ENCODE peak calls at places on chromosomes 1 and 21, in six cellular contexts. One of them, this sample, is unnamed. For H3K4me1, the result is how much of the 10 kb centered on the place peaks cover.

GRCh38 chr1:158071106-158071505 is 77.7 kb downstream of the KIRREL1 start:
- DNase-seq in CD4-positive, CD25-positive, alpha-beta regulatory T cell: no peak
- DNase-seq in cardiac muscle cell: no peak
- DNase-seq in heart left ventricle: no peak
- DNase-seq in body of pancreas: no peak
- DNase-seq in testis: peak
- DNase-seq in this sample: no peak

GRCh38 chr21:34983680-34984086 is 65.4 kb downstream of the RUNX1 start:
- DNase-seq in CD4-positive, CD25-positive, alpha-beta regulatory T cell: no peak
- DNase-seq in cardiac muscle cell: no peak
- DNase-seq in heart left ventricle: no peak
- DNase-seq in body of pancreas: no peak
- DNase-seq in testis: no peak
- DNase-seq in this sample: peak

GRCh38 chr1:4701276-4701675 is 46.9 kb downstream of the AJAP1 start:
- DNase-seq in CD4-positive, CD25-positive, alpha-beta regulatory T cell: no peak
- DNase-seq in cardiac muscle cell: no peak
- DNase-seq in heart left ventricle: peak
- DNase-seq in body of pancreas: no peak
- DNase-seq in testis: no peak
- DNase-seq in this sample: no peak

GRCh38 chr1:202812176-202813026 is 1.6 kb downstream of the PCAT6 start:
- DNase-seq in CD4-positive, CD25-positive, alpha-beta regulatory T cell: no peak
- DNase-seq in cardiac muscle cell: no peak
- DNase-seq in heart left ventricle: no peak
- DNase-seq in body of pancreas: no peak
- DNase-seq in testis: no peak
- DNase-seq in this sample: no peak

GRCh38 chr1:232594768-232595698 is 34.9 kb downstream of the SIPA1L2 start:
- DNase-seq in CD4-positive, CD25-positive, alpha-beta regulatory T cell: no peak
- DNase-seq in cardiac muscle cell: no peak
- DNase-seq in heart left ventricle: no peak
- DNase-seq in body of pancreas: no peak
- DNase-seq in testis: no peak
- DNase-seq in this sample: no peak

GRCh38 chr1:4585216-4585615 is 69.2 kb upstream of the AJAP1 start:
- DNase-seq in CD4-positive, CD25-positive, alpha-beta regulatory T cell: no peak
- DNase-seq in cardiac muscle cell: no peak
- DNase-seq in heart left ventricle: peak
- DNase-seq in body of pancreas: peak
- DNase-seq in testis: peak
- DNase-seq in this sample: no peak

GRCh38 chr1:182586380-182586779 is 2.7 kb downstream of the RNASEL start:
- DNase-seq in CD4-positive, CD25-positive, alpha-beta regulatory T cell: no peak
- DNase-seq in cardiac muscle cell: no peak
- DNase-seq in heart left ventricle: no peak
- DNase-seq in body of pancreas: no peak
- DNase-seq in testis: no peak
- DNase-seq in this sample: no peak

GRCh38 chr1:920506-920905 is 3.2 kb upstream of the SAMD11 start:
- DNase-seq in CD4-positive, CD25-positive, alpha-beta regulatory T cell: no peak
- DNase-seq in cardiac muscle cell: no peak
- DNase-seq in heart left ventricle: peak
- DNase-seq in body of pancreas: no peak
- DNase-seq in testis: no peak
- DNase-seq in this sample: no peak

GRCh38 chr1:31881698-31882000 is 56.5 kb downstream of the PTP4A2 start:
- DNase-seq in CD4-positive, CD25-positive, alpha-beta regulatory T cell: no peak
- DNase-seq in cardiac muscle cell: no peak
- DNase-seq in heart left ventricle: no peak
- DNase-seq in body of pancreas: no peak
- DNase-seq in testis: no peak
- DNase-seq in this sample: no peak

GRCh38 chr1:183931646-183932271 is 105.8 kb downstream of the COLGALT2 start:
- DNase-seq in CD4-positive, CD25-positive, alpha-beta regulatory T cell: no peak
- DNase-seq in cardiac muscle cell: no peak
- DNase-seq in heart left ventricle: no peak
- DNase-seq in body of pancreas: no peak
- DNase-seq in testis: no peak
- DNase-seq in this sample: no peak

GRCh38 chr1:203534526-203534925 is 40.6 kb downstream of the OPTC start:
- DNase-seq in CD4-positive, CD25-positive, alpha-beta regulatory T cell: no peak
- DNase-seq in cardiac muscle cell: peak
- DNase-seq in heart left ventricle: no peak
- DNase-seq in body of pancreas: peak
- DNase-seq in testis: peak
- DNase-seq in this sample: no peak

GRCh38 chr1:181033128-181033798 is 520 bp upstream of the MR1 start:
- DNase-seq in CD4-positive, CD25-positive, alpha-beta regulatory T cell: no peak
- DNase-seq in cardiac muscle cell: peak
- DNase-seq in heart left ventricle: no peak
- DNase-seq in body of pancreas: peak
- DNase-seq in testis: peak
- DNase-seq in this sample: no peak

GRCh38 chr1:1087351-1088035 is 13.4 kb upstream of the RNF223 start:
- DNase-seq in CD4-positive, CD25-positive, alpha-beta regulatory T cell: no peak
- DNase-seq in cardiac muscle cell: no peak
- DNase-seq in heart left ventricle: peak
- DNase-seq in body of pancreas: no peak
- DNase-seq in testis: no peak
- DNase-seq in this sample: no peak

GRCh38 chr1:68704800-68705443 is 208.0 kb upstream of the DEPDC1 start:
- DNase-seq in CD4-positive, CD25-positive, alpha-beta regulatory T cell: no peak
- DNase-seq in cardiac muscle cell: no peak
- DNase-seq in heart left ventricle: no peak
- DNase-seq in body of pancreas: no peak
- DNase-seq in testis: no peak
- DNase-seq in this sample: no peak

GRCh38 chr1:15155760-15156743 is 2.5 kb downstream of the TMEM51 start:
- DNase-seq in CD4-positive, CD25-positive, alpha-beta regulatory T cell: no peak
- DNase-seq in cardiac muscle cell: peak
- DNase-seq in heart left ventricle: no peak
- DNase-seq in body of pancreas: peak
- DNase-seq in testis: no peak
- DNase-seq in this sample: no peak

GRCh38 chr1:199243423-199244061 is 604.7 kb downstream of the PTPRC start:
- DNase-seq in CD4-positive, CD25-positive, alpha-beta regulatory T cell: peak
- DNase-seq in cardiac muscle cell: peak
- DNase-seq in heart left ventricle: peak
- DNase-seq in body of pancreas: peak
- DNase-seq in testis: peak
- DNase-seq in this sample: peak

GRCh38 chr1:26747048-26747447 is 40.7 kb upstream of the PIGV start:
- DNase-seq in CD4-positive, CD25-positive, alpha-beta regulatory T cell: no peak
- DNase-seq in cardiac muscle cell: no peak
- DNase-seq in heart left ventricle: no peak
- DNase-seq in body of pancreas: no peak
- DNase-seq in testis: no peak
- DNase-seq in this sample: no peak

GRCh38 chr1:220271706-220272046 is 577 bp downstream of the RAB3GAP2 start:
- DNase-seq in CD4-positive, CD25-positive, alpha-beta regulatory T cell: no peak
- DNase-seq in cardiac muscle cell: peak
- DNase-seq in heart left ventricle: no peak
- DNase-seq in body of pancreas: peak
- DNase-seq in testis: no peak
- DNase-seq in this sample: no peak

GRCh38 chr1:31904339-31905092 is 33.7 kb downstream of the PTP4A2 start:
- DNase-seq in CD4-positive, CD25-positive, alpha-beta regulatory T cell: no peak
- DNase-seq in cardiac muscle cell: peak
- DNase-seq in heart left ventricle: peak
- DNase-seq in body of pancreas: no peak
- DNase-seq in testis: no peak
- DNase-seq in this sample: no peak

GRCh38 chr1:50978144-50978851 is 8.3 kb downstream of the CDKN2C start:
- DNase-seq in CD4-positive, CD25-positive, alpha-beta regulatory T cell: no peak
- DNase-seq in cardiac muscle cell: peak
- DNase-seq in heart left ventricle: peak
- DNase-seq in body of pancreas: peak
- DNase-seq in testis: peak
- DNase-seq in this sample: no peak

GRCh38 chr1:209652873-209653401 is 712 bp upstream of the LAMB3 start:
- DNase-seq in CD4-positive, CD25-positive, alpha-beta regulatory T cell: no peak
- DNase-seq in cardiac muscle cell: peak
- DNase-seq in heart left ventricle: peak
- DNase-seq in body of pancreas: peak
- DNase-seq in testis: peak
- DNase-seq in this sample: no peak

GRCh38 chr21:26116456-26117011 is 54.0 kb downstream of the APP start:
- DNase-seq in CD4-positive, CD25-positive, alpha-beta regulatory T cell: no peak
- DNase-seq in cardiac muscle cell: peak
- DNase-seq in heart left ventricle: no peak
- DNase-seq in body of pancreas: peak
- DNase-seq in testis: no peak
- DNase-seq in this sample: no peak

GRCh38 chr1:3530086-3530930 is 75.8 kb downstream of the ARHGEF16 start:
- DNase-seq in CD4-positive, CD25-positive, alpha-beta regulatory T cell: no peak
- DNase-seq in cardiac muscle cell: no peak
- DNase-seq in heart left ventricle: no peak
- DNase-seq in body of pancreas: peak
- DNase-seq in testis: no peak
- DNase-seq in this sample: no peak

GRCh38 chr1:93740601-93741031 is 59.0 kb upstream of the BCAR3 start:
- DNase-seq in CD4-positive, CD25-positive, alpha-beta regulatory T cell: no peak
- DNase-seq in cardiac muscle cell: no peak
- DNase-seq in heart left ventricle: no peak
- DNase-seq in body of pancreas: no peak
- DNase-seq in testis: no peak
- DNase-seq in this sample: no peak

GRCh38 chr1:39261712-39262221 is 57.3 kb downstream of the MACF1 start:
- DNase-seq in CD4-positive, CD25-positive, alpha-beta regulatory T cell: no peak
- DNase-seq in cardiac muscle cell: peak
- DNase-seq in heart left ventricle: no peak
- DNase-seq in body of pancreas: no peak
- DNase-seq in testis: no peak
- DNase-seq in this sample: no peak

GRCh38 chr1:160862151-160863061 is at the start of gene CD244:
- DNase-seq in CD4-positive, CD25-positive, alpha-beta regulatory T cell: no peak
- DNase-seq in cardiac muscle cell: peak
- DNase-seq in heart left ventricle: peak
- DNase-seq in body of pancreas: no peak
- DNase-seq in testis: no peak
- DNase-seq in this sample: no peak

GRCh38 chr1:58815680-58816071 is 31.8 kb upstream of the JUN start:
- DNase-seq in CD4-positive, CD25-positive, alpha-beta regulatory T cell: no peak
- DNase-seq in cardiac muscle cell: no peak
- DNase-seq in heart left ventricle: no peak
- DNase-seq in body of pancreas: peak
- DNase-seq in testis: peak
- DNase-seq in this sample: no peak
- H3K4me1 ChIP-seq in CD4-positive, CD25-positive, alpha-beta regulatory T cell: under half
- H3K4me1 ChIP-seq in cardiac muscle cell: under half
- H3K4me1 ChIP-seq in heart left ventricle: under half
- H3K4me1 ChIP-seq in body of pancreas: half or more
- H3K4me1 ChIP-seq in testis: under half
- H3K4me1 ChIP-seq in this sample: under half

DNA sequence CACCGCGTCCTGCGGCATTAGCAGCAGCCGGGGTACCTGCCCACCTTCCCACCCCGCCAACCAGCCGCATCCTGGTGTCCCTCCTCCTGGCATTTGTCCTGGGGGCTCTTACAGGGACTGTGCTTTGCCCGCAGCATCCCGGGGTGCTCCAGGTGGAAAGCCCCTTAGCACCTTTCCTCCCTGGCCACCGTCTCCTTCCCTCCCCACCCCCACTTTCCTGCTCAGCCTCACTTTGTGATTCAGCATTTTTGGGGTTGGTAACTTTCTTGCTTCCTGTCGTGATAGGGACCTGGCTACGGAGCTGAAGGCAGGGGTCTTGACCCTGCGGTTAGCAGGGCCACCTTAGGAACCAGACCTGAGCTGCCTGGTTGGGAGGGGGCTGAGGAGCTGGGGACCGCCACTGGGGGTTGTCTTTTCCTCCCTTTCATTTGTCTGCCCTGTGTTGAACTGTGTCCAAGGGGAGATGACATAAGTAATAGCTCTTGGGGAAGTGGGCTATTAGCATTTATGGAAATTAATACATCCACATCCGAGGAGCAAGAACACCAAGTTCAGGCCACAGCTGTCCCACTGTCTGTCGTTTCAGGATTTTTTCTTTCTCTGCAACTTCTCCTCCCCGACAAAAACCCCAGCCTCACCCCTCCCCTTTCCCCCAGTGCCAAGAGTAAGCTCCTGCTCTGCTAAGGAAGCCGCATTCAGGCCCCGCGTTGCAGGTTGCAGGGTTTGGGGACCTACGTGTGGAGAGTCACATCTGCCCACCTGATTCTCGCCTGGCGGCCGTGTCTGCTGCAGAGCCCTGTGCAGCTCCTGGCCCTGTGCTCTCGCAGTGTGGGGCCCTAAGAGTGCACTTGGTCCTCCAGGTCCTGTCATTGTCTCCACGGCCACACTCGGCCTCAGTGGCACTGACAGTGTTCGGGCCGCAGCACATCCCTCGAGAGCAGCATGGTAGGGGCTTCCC is 1.6 kb upstream of the NPHP4 start:
- DNase-seq in CD4-positive, CD25-positive, alpha-beta regulatory T cell: no peak
- DNase-seq in cardiac muscle cell: no peak
- DNase-seq in heart left ventricle: peak
- DNase-seq in body of pancreas: no peak
- DNase-seq in testis: no peak
- DNase-seq in this sample: no peak
- H3K4me1 ChIP-seq in CD4-positive, CD25-positive, alpha-beta regulatory T cell: under half
- H3K4me1 ChIP-seq in cardiac muscle cell: under half
- H3K4me1 ChIP-seq in heart left ventricle: under half
- H3K4me1 ChIP-seq in body of pancreas: under half
- H3K4me1 ChIP-seq in testis: under half
- H3K4me1 ChIP-seq in this sample: under half

GRCh38 chr1:226072347-226072746 is 9.8 kb downstream of the H3-3A start:
- DNase-seq in CD4-positive, CD25-positive, alpha-beta regulatory T cell: no peak
- DNase-seq in cardiac muscle cell: no peak
- DNase-seq in heart left ventricle: no peak
- DNase-seq in body of pancreas: no peak
- DNase-seq in testis: no peak
- DNase-seq in this sample: no peak
- H3K4me1 ChIP-seq in CD4-positive, CD25-positive, alpha-beta regulatory T cell: under half
- H3K4me1 ChIP-seq in cardiac muscle cell: under half
- H3K4me1 ChIP-seq in heart left ventricle: under half
- H3K4me1 ChIP-seq in body of pancreas: under half
- H3K4me1 ChIP-seq in testis: under half
- H3K4me1 ChIP-seq in this sample: under half

DNA sequence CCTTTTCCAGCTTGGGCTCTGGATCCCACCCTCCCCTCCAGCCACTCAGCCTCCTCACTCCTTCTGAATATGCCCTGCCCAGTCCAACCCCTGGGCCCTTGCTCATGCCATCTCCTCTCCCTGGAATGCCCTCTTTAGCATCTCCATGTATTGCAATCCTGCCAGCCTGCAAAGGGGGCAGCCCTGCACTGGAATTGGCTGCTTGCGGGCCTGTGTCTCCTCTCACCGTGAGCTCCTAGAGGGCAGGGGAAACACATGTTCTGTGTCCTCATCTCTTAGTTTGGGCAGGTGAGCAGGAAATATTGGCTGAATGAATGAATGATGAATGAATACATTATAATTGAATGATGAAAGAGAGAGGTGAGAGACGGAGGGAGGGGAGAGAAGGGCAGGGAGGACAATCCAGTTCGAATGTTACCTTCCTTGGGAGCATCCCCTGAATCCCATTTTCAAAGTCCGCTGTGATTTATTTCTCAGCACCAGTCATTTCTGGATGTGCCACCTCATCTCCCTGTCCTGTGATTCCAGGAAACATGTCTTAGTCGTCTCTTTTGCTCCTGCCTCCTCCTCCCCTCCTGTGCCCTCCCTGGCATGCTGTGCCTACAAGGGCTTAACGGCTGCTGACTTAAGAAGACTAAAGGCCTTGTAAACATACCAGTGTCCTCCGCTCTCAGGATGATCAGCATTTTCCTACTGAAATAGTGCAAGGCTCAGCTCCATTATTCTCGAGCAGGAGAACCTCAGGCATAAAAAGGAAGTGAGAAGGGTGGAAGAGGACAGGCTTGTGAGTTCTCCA is 61.4 kb upstream of the RUNX3 start:
- DNase-seq in CD4-positive, CD25-positive, alpha-beta regulatory T cell: no peak
- DNase-seq in cardiac muscle cell: no peak
- DNase-seq in heart left ventricle: no peak
- DNase-seq in body of pancreas: no peak
- DNase-seq in testis: no peak
- DNase-seq in this sample: no peak
- H3K4me1 ChIP-seq in CD4-positive, CD25-positive, alpha-beta regulatory T cell: half or more
- H3K4me1 ChIP-seq in cardiac muscle cell: under half
- H3K4me1 ChIP-seq in heart left ventricle: under half
- H3K4me1 ChIP-seq in body of pancreas: under half
- H3K4me1 ChIP-seq in testis: under half
- H3K4me1 ChIP-seq in this sample: half or more